ENCODE peak calls at places on chromosomes 12 and 14, in seven cellular contexts. One of them, this sample, is unnamed.

GRCh38 chr12:106720696-106721095 is 53.8 kb upstream of the RIC8B start:
- DNase-seq in HCT116: no peak
- DNase-seq in GM12878: no peak
- DNase-seq in HepG2: no peak
- DNase-seq in K562: no peak
- DNase-seq in SK-N-SH: no peak
- DNase-seq in H1: no peak
- DNase-seq in this sample: no peak

GRCh38 chr14:100105357-100106169 is 40.3 kb downstream of the EVL start:
- DNase-seq in HCT116: no peak
- DNase-seq in SK-N-SH: no peak
- DNase-seq in HepG2: no peak
- DNase-seq in H1: no peak
- DNase-seq in GM12878: no peak
- DNase-seq in K562: no peak
- DNase-seq in this sample: no peak

GRCh38 chr12:115752913-115753726 is 524.4 kb downstream of the MED13L start:
- DNase-seq in GM12878: peak
- DNase-seq in HCT116: peak
- DNase-seq in HepG2: peak
- DNase-seq in SK-N-SH: peak
- DNase-seq in H1: no peak
- DNase-seq in K562: peak
- DNase-seq in this sample: peak

GRCh38 chr14:24670594-24670993 is 36.6 kb upstream of the GZMB start:
- DNase-seq in HepG2: no peak
- DNase-seq in K562: no peak
- DNase-seq in GM12878: no peak
- DNase-seq in SK-N-SH: no peak
- DNase-seq in HCT116: no peak
- DNase-seq in H1: no peak
- DNase-seq in this sample: no peak

GRCh38 chr12:128570191-128571065 is 253.3 kb downstream of the SLC15A4 start:
- DNase-seq in HCT116: no peak
- DNase-seq in K562: no peak
- DNase-seq in HepG2: no peak
- DNase-seq in H1: no peak
- DNase-seq in GM12878: peak
- DNase-seq in SK-N-SH: no peak
- DNase-seq in this sample: no peak

GRCh38 chr14:43003845-43004244 is 1397.2 kb downstream of the LRFN5 start:
- DNase-seq in GM12878: no peak
- DNase-seq in HepG2: peak
- DNase-seq in H1: no peak
- DNase-seq in HCT116: peak
- DNase-seq in SK-N-SH: no peak
- DNase-seq in K562: no peak
- DNase-seq in this sample: no peak

GRCh38 chr14:103133213-103134140 is 10.2 kb downstream of the TNFAIP2 start:
- DNase-seq in K562: no peak
- DNase-seq in HepG2: no peak
- DNase-seq in H1: no peak
- DNase-seq in GM12878: no peak
- DNase-seq in HCT116: no peak
- DNase-seq in SK-N-SH: no peak
- DNase-seq in this sample: no peak

GRCh38 chr12:34294137-34294536 is 271.8 kb downstream of the ALG10 start:
- DNase-seq in HepG2: no peak
- DNase-seq in H1: no peak
- DNase-seq in SK-N-SH: no peak
- DNase-seq in GM12878: no peak
- DNase-seq in K562: no peak
- DNase-seq in HCT116: no peak
- DNase-seq in this sample: no peak

GRCh38 chr12:63036216-63036973 is 101.4 kb upstream of the PPM1H start:
- DNase-seq in HepG2: no peak
- DNase-seq in H1: no peak
- DNase-seq in K562: no peak
- DNase-seq in GM12878: no peak
- DNase-seq in HCT116: no peak
- DNase-seq in SK-N-SH: no peak
- DNase-seq in this sample: no peak

GRCh38 chr14:22598896-22599244 is 770 bp downstream of the ABHD4 start:
- DNase-seq in K562: peak
- DNase-seq in SK-N-SH: no peak
- DNase-seq in HepG2: peak
- DNase-seq in H1: no peak
- DNase-seq in HCT116: peak
- DNase-seq in GM12878: no peak
- DNase-seq in this sample: peak

GRCh38 chr14:63483315-63483714 is 59.9 kb downstream of the PPP2R5E start:
- DNase-seq in HepG2: no peak
- DNase-seq in SK-N-SH: no peak
- DNase-seq in HCT116: no peak
- DNase-seq in GM12878: no peak
- DNase-seq in K562: no peak
- DNase-seq in H1: no peak
- DNase-seq in this sample: no peak

GRCh38 chr12:113758165-113758924 is 207.8 kb downstream of the RBM19 start:
- DNase-seq in H1: no peak
- DNase-seq in HepG2: no peak
- DNase-seq in GM12878: no peak
- DNase-seq in K562: peak
- DNase-seq in HCT116: no peak
- DNase-seq in SK-N-SH: no peak
- DNase-seq in this sample: no peak

GRCh38 chr14:101077511-101078074 is 174.1 kb upstream of the RTL1 start:
- DNase-seq in K562: peak
- DNase-seq in HCT116: no peak
- DNase-seq in GM12878: no peak
- DNase-seq in H1: no peak
- DNase-seq in SK-N-SH: peak
- DNase-seq in HepG2: no peak
- DNase-seq in this sample: no peak

GRCh38 chr12:98954506-98954905 is 309.4 kb downstream of the APAF1 start:
- DNase-seq in H1: no peak
- DNase-seq in SK-N-SH: no peak
- DNase-seq in GM12878: no peak
- DNase-seq in HepG2: no peak
- DNase-seq in K562: no peak
- DNase-seq in HCT116: no peak
- DNase-seq in this sample: no peak

GRCh38 chr14:22081352-22081751 is 407.7 kb upstream of the OR4E1 start:
- DNase-seq in HCT116: no peak
- DNase-seq in GM12878: no peak
- DNase-seq in H1: no peak
- DNase-seq in K562: no peak
- DNase-seq in SK-N-SH: no peak
- DNase-seq in HepG2: no peak
- DNase-seq in this sample: no peak

GRCh38 chr12:132827763-132828703 is 636 bp downstream of the GOLGA3 start:
- DNase-seq in HepG2: peak
- DNase-seq in HCT116: no peak
- DNase-seq in GM12878: no peak
- DNase-seq in SK-N-SH: no peak
- DNase-seq in H1: no peak
- DNase-seq in K562: no peak
- DNase-seq in this sample: peak

GRCh38 chr14:65252471-65253255 is 150.3 kb upstream of the MAX start:
- DNase-seq in SK-N-SH: no peak
- DNase-seq in H1: no peak
- DNase-seq in HCT116: no peak
- DNase-seq in HepG2: no peak
- DNase-seq in K562: no peak
- DNase-seq in GM12878: no peak
- DNase-seq in this sample: no peak

GRCh38 chr14:101587403-101587998 is 26.2 kb downstream of the DIO3 start:
- DNase-seq in SK-N-SH: no peak
- DNase-seq in HCT116: no peak
- DNase-seq in GM12878: no peak
- DNase-seq in H1: no peak
- DNase-seq in HepG2: no peak
- DNase-seq in K562: no peak
- DNase-seq in this sample: no peak

GRCh38 chr14:75126121-75126544 is 715 bp downstream of the NEK9 start:
- DNase-seq in HCT116: no peak
- DNase-seq in K562: no peak
- DNase-seq in SK-N-SH: peak
- DNase-seq in GM12878: no peak
- DNase-seq in HepG2: no peak
- DNase-seq in H1: no peak
- DNase-seq in this sample: no peak

GRCh38 chr12:87720967-87721366 is 308.2 kb downstream of the C12orf50 start:
- DNase-seq in K562: no peak
- DNase-seq in GM12878: no peak
- DNase-seq in H1: no peak
- DNase-seq in HCT116: no peak
- DNase-seq in HepG2: no peak
- DNase-seq in SK-N-SH: no peak
- DNase-seq in this sample: no peak

GRCh38 chr12:104724992-104725585 is 233.0 kb downstream of the SLC41A2 start:
- DNase-seq in H1: no peak
- DNase-seq in SK-N-SH: no peak
- DNase-seq in HCT116: no peak
- DNase-seq in HepG2: no peak
- DNase-seq in K562: no peak
- DNase-seq in GM12878: no peak
- DNase-seq in this sample: no peak

GRCh38 chr14:64500088-64500487 is 3.5 kb downstream of the ZBTB25 start:
- DNase-seq in HepG2: no peak
- DNase-seq in H1: no peak
- DNase-seq in SK-N-SH: no peak
- DNase-seq in GM12878: no peak
- DNase-seq in HCT116: no peak
- DNase-seq in K562: no peak
- DNase-seq in this sample: no peak

GRCh38 chr12:52529846-52530245 is 9.7 kb upstream of the KRT5 start:
- DNase-seq in K562: no peak
- DNase-seq in GM12878: no peak
- DNase-seq in HCT116: no peak
- DNase-seq in HepG2: no peak
- DNase-seq in SK-N-SH: no peak
- DNase-seq in H1: no peak
- DNase-seq in this sample: no peak

GRCh38 chr12:48542300-48542928 is 17.0 kb downstream of the OR8S1 start:
- DNase-seq in K562: peak
- DNase-seq in SK-N-SH: no peak
- DNase-seq in HCT116: peak
- DNase-seq in H1: peak
- DNase-seq in HepG2: peak
- DNase-seq in GM12878: no peak
- DNase-seq in this sample: no peak

GRCh38 chr14:52852810-52853521 is 61.6 kb upstream of the GNPNAT1 start:
- DNase-seq in HCT116: no peak
- DNase-seq in SK-N-SH: peak
- DNase-seq in H1: no peak
- DNase-seq in HepG2: peak
- DNase-seq in GM12878: no peak
- DNase-seq in K562: no peak
- DNase-seq in this sample: no peak

GRCh38 chr14:21748869-21749303 is 75.3 kb upstream of the OR4E1 start:
- DNase-seq in SK-N-SH: peak
- DNase-seq in GM12878: no peak
- DNase-seq in HCT116: peak
- DNase-seq in HepG2: peak
- DNase-seq in K562: peak
- DNase-seq in H1: peak
- DNase-seq in this sample: peak

GRCh38 chr12:32671930-32672785 is 6.9 kb upstream of the DNM1L start:
- DNase-seq in SK-N-SH: peak
- DNase-seq in K562: peak
- DNase-seq in H1: no peak
- DNase-seq in GM12878: no peak
- DNase-seq in HCT116: peak
- DNase-seq in HepG2: peak
- DNase-seq in this sample: peak

GRCh38 chr12:3622732-3623690 is 129.9 kb downstream of the CRACR2A start:
- DNase-seq in GM12878: no peak
- DNase-seq in HepG2: no peak
- DNase-seq in SK-N-SH: no peak
- DNase-seq in HCT116: no peak
- DNase-seq in K562: no peak
- DNase-seq in H1: no peak
- DNase-seq in this sample: no peak
- TF ChIP-seq JUND in GM12878: no peak
- TF ChIP-seq JUND in HepG2: no peak
- TF ChIP-seq JUND in SK-N-SH: no peak
- TF ChIP-seq JUND in HCT116: no peak
- TF ChIP-seq JUND in K562: no peak
- TF ChIP-seq JUND in H1: no peak
- TF ChIP-seq JUND in this sample: no peak

GRCh38 chr14:34713681-34714319 is 593 bp downstream of the CFL2 start:
- DNase-seq in GM12878: no peak
- DNase-seq in H1: no peak
- DNase-seq in K562: peak
- DNase-seq in SK-N-SH: no peak
- DNase-seq in HCT116: no peak
- DNase-seq in HepG2: peak
- DNase-seq in this sample: peak
- TF ChIP-seq JUND in GM12878: no peak
- TF ChIP-seq JUND in H1: no peak
- TF ChIP-seq JUND in K562: no peak
- TF ChIP-seq JUND in SK-N-SH: peak
- TF ChIP-seq JUND in HCT116: no peak
- TF ChIP-seq JUND in HepG2: no peak
- TF ChIP-seq JUND in this sample: no peak

GRCh38 chr12:56338643-56339422 is at the start of gene IL23A:
- DNase-seq in K562: no peak
- DNase-seq in HCT116: no peak
- DNase-seq in GM12878: peak
- DNase-seq in HepG2: no peak
- DNase-seq in H1: peak
- DNase-seq in SK-N-SH: no peak
- DNase-seq in this sample: no peak
- TF ChIP-seq JUND in K562: no peak
- TF ChIP-seq JUND in HCT116: no peak
- TF ChIP-seq JUND in GM12878: no peak
- TF ChIP-seq JUND in HepG2: no peak
- TF ChIP-seq JUND in H1: no peak
- TF ChIP-seq JUND in SK-N-SH: no peak
- TF ChIP-seq JUND in this sample: no peak

DNA sequence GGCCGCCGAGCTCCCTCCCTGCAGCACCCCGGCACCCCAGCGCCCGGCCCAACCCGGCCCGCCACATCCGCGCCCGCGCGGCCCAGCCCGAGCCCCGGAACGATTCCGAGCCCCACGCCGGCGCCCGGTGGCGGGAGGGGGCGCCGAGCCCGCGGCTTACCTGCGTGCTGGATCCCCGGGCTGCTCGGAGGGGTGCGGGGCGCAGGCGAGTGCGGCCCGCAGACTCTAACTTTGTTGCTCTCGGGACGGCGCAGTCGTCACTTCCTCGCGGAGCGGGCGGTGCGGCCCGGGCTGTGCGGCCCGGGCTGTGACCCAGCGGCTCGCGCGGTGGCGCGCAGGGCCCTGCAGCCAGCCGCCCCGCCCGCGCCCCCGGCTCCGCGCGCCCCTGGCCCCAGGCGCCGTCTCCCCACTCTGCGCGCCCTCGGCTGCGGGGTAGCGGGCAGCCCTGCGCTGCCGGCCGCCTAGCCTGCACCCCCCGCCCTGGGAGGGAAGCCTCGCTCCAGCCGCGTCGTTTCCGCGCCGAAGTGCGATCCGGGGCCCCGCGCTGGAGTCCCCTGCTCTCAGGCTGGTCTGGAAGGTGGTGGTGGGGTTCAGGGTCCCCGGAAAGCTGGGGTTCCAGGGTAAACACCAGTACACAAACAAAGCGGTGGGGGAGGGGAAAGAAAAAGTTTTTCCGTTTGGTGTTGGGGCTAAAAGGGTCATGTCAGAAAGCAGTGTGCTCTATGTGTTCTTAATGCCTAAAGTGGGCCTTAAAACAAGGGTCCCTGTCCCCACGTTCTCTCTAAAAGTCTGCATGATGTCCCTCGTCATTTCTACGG is 64.5 kb upstream of the PTGR2 start:
- DNase-seq in HepG2: no peak
- DNase-seq in H1: peak
- DNase-seq in HCT116: no peak
- DNase-seq in K562: peak
- DNase-seq in SK-N-SH: peak
- DNase-seq in GM12878: no peak
- DNase-seq in this sample: no peak
- TF ChIP-seq JUND in HepG2: no peak
- TF ChIP-seq JUND in H1: no peak
- TF ChIP-seq JUND in HCT116: no peak
- TF ChIP-seq JUND in K562: no peak
- TF ChIP-seq JUND in SK-N-SH: no peak
- TF ChIP-seq JUND in GM12878: no peak
- TF ChIP-seq JUND in this sample: no peak

This sample was measured in T47D.